ENCODE peak calls at places on chromosomes 3 and 15, in seven cellular contexts. D is mucosa of descending colon, R is uterus, B is cardiac muscle cell, F is RWPE2, C is astrocyte, X is keratinocyte. M is an unnamed sample.
A peak's percentile ranks its signal among the peaks of the same experiment; 100 is the strongest.

GRCh38 chr15:65740148-65740547 is 51.9 kb downstream of the DENND4A start:
- DNase-seq in D (no peak), R (no peak), B (no peak), F (no peak), C (no peak), X (no peak), M (no peak)

GRCh38 chr3:158522737-158523136 is 48.3 kb upstream of the MLF1 start:
- DNase-seq in D (no peak), R (no peak), B (no peak), F (no peak), C (peak; percentile 82), X (no peak), M (no peak)

GRCh38 chr3:67048067-67048715 is 50.1 kb downstream of the KBTBD8 start:
- DNase-seq in D (no peak), R (no peak), B (no peak), F (no peak), C (no peak), X (no peak), M (no peak)

GRCh38 chr3:43632269-43632733 is 10.5 kb upstream of the ANO10 start:
- DNase-seq in D (no peak), R (no peak), B (no peak), F (peak; percentile 60), C (peak; percentile 89), X (peak; percentile 45), M (no peak)

GRCh38 chr15:25468611-25469010 is 29.8 kb upstream of the UBE3A start:
- DNase-seq in D (no peak), R (no peak), B (no peak), F (no peak), C (no peak), X (no peak), M (no peak)

GRCh38 chr15:60096157-60096556 is 92.0 kb downstream of the FOXB1 start:
- DNase-seq in D (no peak), R (no peak), B (no peak), F (no peak), C (peak; percentile 63), X (no peak), M (no peak)

GRCh38 chr3:132629928-132630327 is 29.7 kb downstream of the ACAD11 start:
- DNase-seq in D (no peak), R (no peak), B (no peak), F (no peak), C (peak; percentile 80), X (no peak), M (no peak)

GRCh38 chr3:49424816-49425215 is 2.5 kb upstream of the AMT start:
- DNase-seq in D (no peak), R (no peak), B (no peak), F (no peak), C (no peak), X (no peak), M (no peak)

GRCh38 chr15:73851679-73852078 is 21.7 kb upstream of the TBC1D21 start:
- DNase-seq in D (peak; percentile 29), R (no peak), B (peak; percentile 88), F (peak; percentile 75), C (peak; percentile 47), X (peak; percentile 19), M (peak; percentile 56)

GRCh38 chr3:108029466-108029865 is 61.4 kb downstream of the CD47 start:
- DNase-seq in D (no peak), R (no peak), B (no peak), F (no peak), C (peak; percentile 49), X (no peak), M (no peak)

GRCh38 chr3:39068556-39068955 is 16.7 kb downstream of the WDR48 start:
- DNase-seq in D (no peak), R (no peak), B (no peak), F (no peak), C (no peak), X (no peak), M (no peak)
- H3K36me3 ChIP-seq in D (no peaks in the 10 kb centered on the region), R (no peaks in the 10 kb centered on the region), B (peaks cover 35% of the 10 kb centered on the region), F (peaks cover 53% of the 10 kb centered on the region), C (peaks cover 12% of the 10 kb centered on the region), X (no peaks in the 10 kb centered on the region), M (no peaks in the 10 kb centered on the region)

GRCh38 chr3:45413172-45413765 is 24.9 kb downstream of the LARS2 start:
- DNase-seq in D (no peak), R (no peak), B (no peak), F (no peak), C (no peak), X (no peak), M (no peak)

GRCh38 chr3:45409369-45409768 is 21.0 kb downstream of the LARS2 start:
- DNase-seq in D (no peak), R (no peak), B (no peak), F (no peak), C (no peak), X (no peak), M (no peak)

GRCh38 chr3:45409921-45410320 is 21.5 kb downstream of the LARS2 start:
- DNase-seq in D (no peak), R (peak; percentile 25), B (no peak), F (no peak), C (peak; percentile 16), X (no peak), M (peak; percentile 65)

GRCh38 chr3:45412731-45413130 is 24.4 kb downstream of the LARS2 start:
- DNase-seq in D (no peak), R (no peak), B (no peak), F (no peak), C (no peak), X (no peak), M (no peak)

DNA sequence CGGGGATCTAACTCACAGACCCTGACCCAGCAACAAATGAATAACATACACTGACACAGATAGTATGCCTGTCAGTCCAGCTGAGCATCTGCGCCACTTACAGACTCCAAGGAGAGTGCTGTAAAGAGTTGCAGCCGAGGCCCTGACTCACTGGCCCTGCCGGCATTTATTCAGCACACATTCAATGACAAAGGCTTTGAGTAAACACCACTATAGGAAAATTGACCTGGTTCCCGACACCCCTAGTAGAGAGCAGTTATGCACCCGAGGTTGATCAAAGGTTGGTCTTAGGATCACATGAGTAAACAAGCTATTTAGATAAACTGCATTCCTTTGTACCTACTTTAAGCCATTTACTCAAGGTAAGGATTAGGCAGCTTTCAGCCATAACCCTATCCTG is 22.7 kb downstream of the LARS2 start:
- DNase-seq in D (no peak), R (no peak), B (no peak), F (no peak), C (no peak), X (no peak), M (no peak)
- H3K36me3 ChIP-seq in D (no peaks in the 10 kb centered on the region), R (no peaks in the 10 kb centered on the region), B (peaks cover 23% of the 10 kb centered on the region), F (peaks cover 31% of the 10 kb centered on the region), C (no peaks in the 10 kb centered on the region), X (peaks cover 11% of the 10 kb centered on the region), M (peaks cover 5% of the 10 kb centered on the region)

GRCh38 chr15:40011303-40011702 is 27.7 kb downstream of the SRP14 start:
- DNase-seq in D (no peak), R (no peak), B (no peak), F (no peak), C (no peak), X (no peak), M (no peak)
- H3K36me3 ChIP-seq in D (no peaks in the 10 kb centered on the region), R (no peaks in the 10 kb centered on the region), B (peaks cover 56% of the 10 kb centered on the region), F (peaks cover 94% of the 10 kb centered on the region), C (peaks cover 74% of the 10 kb centered on the region), X (peaks cover 40% of the 10 kb centered on the region), M (no peaks in the 10 kb centered on the region)

DNA sequence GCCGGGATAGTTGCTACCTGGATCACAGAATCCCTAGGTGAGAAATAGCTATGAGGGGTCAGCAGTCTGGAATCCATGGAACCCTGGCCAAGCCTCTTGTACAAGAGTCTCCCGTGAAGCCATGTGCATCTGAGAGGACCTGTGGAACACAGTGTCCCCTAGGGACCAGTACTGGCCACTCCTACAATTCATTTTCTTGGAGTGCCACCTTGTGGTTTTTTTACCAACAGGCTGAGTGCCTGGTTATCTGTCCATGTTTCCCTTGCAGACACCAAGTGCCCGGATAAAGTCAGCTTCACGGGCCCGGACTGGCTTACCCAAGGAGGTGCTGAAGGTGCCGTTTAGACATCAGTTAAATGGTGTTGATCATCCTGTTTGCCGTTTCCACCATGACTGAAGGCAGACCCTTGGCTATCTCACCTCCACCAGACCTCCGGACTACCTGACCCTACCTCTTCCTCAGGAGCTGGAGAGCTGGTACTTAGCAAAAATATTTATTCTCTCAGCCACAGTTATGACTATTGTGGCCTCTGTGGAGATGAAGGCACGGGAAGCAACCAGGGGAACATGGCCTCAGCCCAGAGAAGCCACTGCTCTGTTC is 93.9 kb downstream of the RBPMS2 start:
- DNase-seq in D (no peak), R (no peak), B (peak; percentile 88), F (no peak), C (peak; percentile 35), X (no peak), M (peak; percentile 74)
- H3K36me3 ChIP-seq in D (peaks cover 4% of the 10 kb centered on the region), R (no peaks in the 10 kb centered on the region), B (peaks cover 31% of the 10 kb centered on the region), F (peaks cover 82% of the 10 kb centered on the region), C (peaks cover 24% of the 10 kb centered on the region), X (peaks cover 41% of the 10 kb centered on the region), M (no peaks in the 10 kb centered on the region)

DNA sequence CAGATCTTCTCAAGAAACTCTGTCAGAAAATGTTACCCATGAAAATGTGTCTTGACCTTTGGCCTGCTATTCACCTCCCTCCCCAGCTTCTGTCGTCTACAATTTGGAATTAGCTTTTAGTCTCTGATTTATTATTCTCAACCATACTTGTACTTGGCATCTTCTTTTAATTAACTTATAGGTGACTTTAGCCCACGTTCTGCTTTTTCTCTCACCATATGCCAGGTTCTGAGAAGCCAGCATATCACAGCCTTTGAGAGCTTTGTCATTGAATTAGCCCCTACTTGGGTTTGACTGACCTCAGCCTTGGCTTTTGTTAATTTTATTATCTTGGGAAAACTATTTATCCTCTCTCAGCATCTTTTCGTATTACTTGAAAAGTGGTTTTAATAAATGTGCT is 355.9 kb downstream of the OXSM start:
- DNase-seq in D (no peak), R (no peak), B (no peak), F (no peak), C (no peak), X (no peak), M (no peak)
- H3K36me3 ChIP-seq in D (no peaks in the 10 kb centered on the region), R (no peaks in the 10 kb centered on the region), B (no peaks in the 10 kb centered on the region), F (no peaks in the 10 kb centered on the region), C (no peaks in the 10 kb centered on the region), X (no peaks in the 10 kb centered on the region), M (no peaks in the 10 kb centered on the region)

DNA sequence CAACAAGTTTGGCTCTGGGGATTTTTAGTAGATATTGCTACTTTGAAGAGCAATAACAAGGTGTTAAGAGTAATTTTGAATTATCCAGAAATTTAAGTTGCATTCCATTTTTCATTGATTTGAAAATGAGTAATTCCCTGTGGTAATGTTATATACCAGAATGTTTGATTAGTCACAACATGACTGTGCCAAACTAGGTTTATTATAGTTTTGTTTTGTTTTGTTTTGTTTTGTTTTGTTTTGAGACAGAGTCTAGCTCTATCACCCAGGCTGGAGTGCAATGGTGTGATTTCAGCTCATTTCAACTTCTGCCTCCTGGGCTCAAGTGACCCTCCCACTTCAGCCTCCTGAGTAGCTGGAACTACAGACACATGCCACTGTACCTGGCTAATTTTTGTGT is 40.7 kb downstream of the CNOT10 start:
- DNase-seq in D (no peak), R (no peak), B (no peak), F (no peak), C (no peak), X (no peak), M (no peak)
- H3K36me3 ChIP-seq in D (no peaks in the 10 kb centered on the region), R (no peaks in the 10 kb centered on the region), B (peaks cover 8% of the 10 kb centered on the region), F (peaks cover 55% of the 10 kb centered on the region), C (peaks cover 7% of the 10 kb centered on the region), X (peaks cover 5% of the 10 kb centered on the region), M (no peaks in the 10 kb centered on the region)

GRCh38 chr15:40902605-40903561 is 8.6 kb downstream of the VPS18 start:
- DNase-seq in D (no peak), R (no peak), B (no peak), F (peak; percentile 73), C (no peak), X (no peak), M (peak; percentile 41)
- H3K36me3 ChIP-seq in D (no peaks in the 10 kb centered on the region), R (no peaks in the 10 kb centered on the region), B (peaks cover 21% of the 10 kb centered on the region), F (peaks cover 28% of the 10 kb centered on the region), C (peaks cover 14% of the 10 kb centered on the region), X (peaks cover 30% of the 10 kb centered on the region), M (no peaks in the 10 kb centered on the region)

M was measured in testis.